ENCODE peak calls at places on chromosome 4, in nine cellular contexts. C, U, O, V, B, Q, T, K and D are unnamed samples.

GRCh38 chr4:8906991-8907595 is 35.5 kb upstream of the HMX1 start:
- DNase-seq in O (no peak), T (no peak), B (peak; percentile 25), V (no peak), K (no peak), Q (no peak), C (no peak), U (no peak), D (no peak)

GRCh38 chr4:177190995-177191568 is 118.6 kb upstream of the NEIL3 start:
- DNase-seq in U (no peak), K (no peak), C (peak; percentile 10), O (no peak), B (no peak), T (no peak), Q (peak; percentile 47), V (peak; percentile 20), D (peak; percentile 16)

GRCh38 chr4:94680131-94680862 is 77.5 kb upstream of the BMPR1B start:
- DNase-seq in V (no peak), T (no peak), Q (no peak), B (no peak), U (no peak), C (no peak), K (no peak), O (no peak), D (no peak)

GRCh38 chr4:53532521-53532920 is 58.8 kb downstream of the LNX1 start:
- DNase-seq in C (no peak), V (no peak), B (no peak), Q (peak; percentile 53), U (no peak), K (no peak), T (no peak), O (no peak), D (no peak)

GRCh38 chr4:156923525-156923924 is 48.1 kb downstream of the PDGFC start:
- DNase-seq in U (no peak), K (no peak), T (no peak), C (peak; percentile 32), O (no peak), V (no peak), Q (no peak), B (no peak), D (no peak)

GRCh38 chr4:76311896-76312331 is 5.4 kb downstream of the STBD1 start:
- DNase-seq in O (no peak), C (no peak), U (peak; percentile 47), B (no peak), Q (no peak), K (no peak), V (no peak), T (no peak), D (no peak)

GRCh38 chr4:24664956-24665355 is 80.6 kb upstream of the DHX15 start:
- DNase-seq in T (no peak), K (no peak), V (no peak), Q (peak; percentile 55), O (no peak), U (no peak), C (peak; percentile 42), B (no peak), D (no peak)

GRCh38 chr4:94590493-94590892 is 138.8 kb downstream of the PDLIM5 start:
- DNase-seq in C (no peak), B (no peak), O (no peak), V (no peak), T (no peak), Q (no peak), U (no peak), K (no peak), D (no peak)

GRCh38 chr4:86818845-86819244 is 30.3 kb downstream of the SLC10A6 start:
- DNase-seq in T (no peak), K (no peak), Q (no peak), V (no peak), O (no peak), B (no peak), U (no peak), C (no peak), D (no peak)

GRCh38 chr4:14726441-14727405 is 275.6 kb upstream of the CPEB2 start:
- DNase-seq in C (peak; percentile 95), B (no peak), V (peak; percentile 85), Q (peak; percentile 35), O (no peak), K (no peak), U (no peak), T (no peak), D (peak; percentile 96)

GRCh38 chr4:114040319-114041116 is 61.1 kb upstream of the ARSJ start:
- DNase-seq in V (no peak), K (no peak), Q (peak; percentile 26), T (no peak), O (no peak), B (no peak), C (peak; percentile 84), U (no peak), D (no peak)

GRCh38 chr4:41935652-41936021 is 408 bp downstream of the TMEM33 start:
- DNase-seq in K (no peak), Q (peak; percentile 10), O (peak; percentile 4), C (peak; percentile 36), B (no peak), V (peak; percentile 30), T (no peak), U (no peak), D (peak; percentile 59)

GRCh38 chr4:25020240-25020639 is 10.5 kb downstream of the LGI2 start:
- DNase-seq in B (no peak), V (no peak), U (no peak), K (no peak), C (peak; percentile 54), T (no peak), Q (no peak), O (no peak), D (peak; percentile 90)

GRCh38 chr4:151313306-151314028 is 11.9 kb downstream of the SH3D19 start:
- DNase-seq in O (no peak), V (no peak), Q (no peak), C (no peak), U (no peak), K (no peak), B (no peak), T (no peak), D (peak; percentile 61)